ENCODE peak calls at places on chromosomes 16 and 17, in four cellular contexts. J is endodermal cell, F is BE2C, O is WTC11. H is an unnamed sample.

GRCh38 chr17:67093348-67093747 is 49.0 kb downstream of the CACNG1 start:
- DNase-seq in J (no peak), O (no peak), F (no peak), H (no peak)

GRCh38 chr17:19288453-19288852 is 51.3 kb downstream of the EPN2 start:
- DNase-seq in O (peak; percentile 57), F (no peak), J (peak; percentile 89), H (no peak)

GRCh38 chr16:23081675-23082119 is 67.6 kb downstream of the USP31 start:
- DNase-seq in J (no peak), F (no peak), O (no peak), H (no peak)

GRCh38 chr16:85338989-85339388 is 226.7 kb upstream of the CIBAR2 start:
- DNase-seq in J (no peak), F (no peak), O (no peak), H (no peak)

GRCh38 chr17:74288785-74289184 is 14.8 kb downstream of the DNAI2 start:
- DNase-seq in F (no peak), J (no peak), O (no peak), H (no peak)

GRCh38 chr16:89863741-89864391 is 9.5 kb upstream of the TCF25 start:
- DNase-seq in F (no peak), J (no peak), O (no peak), H (no peak)

GRCh38 chr17:15216481-15216880 is 48.6 kb downstream of the PMP22 start:
- DNase-seq in O (no peak), F (no peak), J (no peak), H (no peak)

GRCh38 chr17:65559483-65559801 is 2.0 kb downstream of the AXIN2 start:
- DNase-seq in O (no peak), J (no peak), F (no peak), H (no peak)

GRCh38 chr17:74380086-74380958 is 13.0 kb downstream of the GPR142 start:
- DNase-seq in J (peak; percentile 67), O (no peak), F (no peak), H (no peak)

GRCh38 chr16:89391-90302 is 11.6 kb downstream of the MPG start:
- DNase-seq in F (no peak), O (no peak), J (no peak), H (no peak)

GRCh38 chr17:41544497-41544896 is 16.4 kb upstream of the KRT19 start:
- DNase-seq in F (peak; percentile 85), O (no peak), J (peak; percentile 71), H (no peak)

GRCh38 chr17:57823469-57824401 is 26.1 kb downstream of the MRPS23 start:
- DNase-seq in F (no peak), J (no peak), O (no peak), H (no peak)

GRCh38 chr16:57610611-57611010 is 17.8 kb upstream of the ADGRG1 start:
- DNase-seq in F (no peak), J (peak; percentile 23), O (no peak), H (no peak)

GRCh38 chr16:86806838-86807351 is 228.5 kb downstream of the FOXL1 start:
- DNase-seq in J (peak; percentile 67), F (no peak), O (peak; percentile 48), H (peak; percentile 78)

GRCh38 chr16:5377280-5377898 is 279.8 kb upstream of the EEF2KMT start:
- DNase-seq in O (no peak), J (no peak), F (no peak), H (no peak)

GRCh38 chr17:83056583-83057396 is 22.6 kb upstream of the METRNL start:
- DNase-seq in F (no peak), J (peak; percentile 40), O (no peak), H (no peak)

GRCh38 chr17:4329838-4330237 is 36.6 kb downstream of the UBE2G1 start:
- DNase-seq in J (no peak), F (no peak), O (no peak), H (no peak)

GRCh38 chr17:81064746-81065475 is 30.0 kb downstream of the BAIAP2 start:
- DNase-seq in J (peak; percentile 74), F (no peak), O (no peak), H (no peak)

GRCh38 chr16:57834936-57835335 is 32.6 kb upstream of the KIFC3 start:
- DNase-seq in O (no peak), F (no peak), J (no peak), H (no peak)

DNA sequence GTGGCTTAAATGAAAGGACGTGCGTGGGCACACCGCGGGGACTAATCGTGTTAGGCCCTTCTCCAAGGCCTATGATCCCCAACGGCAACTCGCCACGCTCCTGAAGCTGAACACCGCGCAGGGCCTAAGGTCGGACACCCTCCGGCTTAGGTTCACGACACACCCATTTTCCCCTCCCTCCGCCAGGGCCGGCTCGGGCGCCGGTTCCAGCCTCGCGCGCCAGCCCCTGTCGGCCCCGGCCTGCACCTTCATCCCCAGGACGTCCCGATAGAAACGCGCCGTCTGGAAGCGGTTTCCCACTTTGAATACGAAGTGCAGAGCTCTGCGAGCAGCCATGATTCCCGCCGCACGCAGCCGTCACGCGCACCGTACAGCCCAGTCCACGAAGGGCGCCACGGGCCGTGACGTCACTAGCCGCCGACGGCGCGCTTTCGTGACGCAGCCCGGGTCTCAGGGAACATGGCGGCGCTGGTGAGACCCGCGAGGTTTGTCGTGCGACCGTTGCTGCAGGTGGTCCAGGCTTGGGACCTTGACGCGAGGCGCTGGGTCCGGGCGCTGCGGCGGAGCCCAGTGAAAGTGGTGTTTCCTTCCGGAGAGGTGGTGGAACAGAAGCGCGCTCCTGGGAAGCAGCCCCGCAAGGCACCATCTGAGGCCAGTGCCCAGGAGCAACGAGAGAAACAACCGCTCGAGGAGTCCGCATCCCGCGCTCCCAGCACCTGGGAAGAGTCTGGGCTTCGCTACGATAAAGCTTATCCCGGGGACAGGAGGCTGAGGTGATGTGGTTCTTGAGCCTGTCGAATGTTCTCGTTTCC is at the start of the genes GLOD4 and MRM3:
- DNase-seq in O (peak; percentile 92), F (peak; percentile 81), J (peak; percentile 97), H (peak; percentile 97)
- TF ChIP-seq CTCF in O (no peak), F (no peak), J (peak; percentile 75), H (peak; percentile 56)

GRCh38 chr17:61422869-61423268 is 23.2 kb downstream of the TBX2 start:
- DNase-seq in O (no peak), F (no peak), J (no peak), H (no peak)

GRCh38 chr17:61427567-61427966 is 24.7 kb upstream of the TBX4 start:
- DNase-seq in O (no peak), J (peak; percentile 19), F (no peak), H (no peak)

GRCh38 chr17:61426482-61427304 is 25.5 kb upstream of the TBX4 start:
- DNase-seq in J (peak; percentile 33), O (no peak), F (no peak), H (no peak)

GRCh38 chr17:61423967-61424649 is 24.5 kb downstream of the TBX2 start:
- DNase-seq in F (no peak), O (no peak), J (peak; percentile 28), H (no peak)

DNA sequence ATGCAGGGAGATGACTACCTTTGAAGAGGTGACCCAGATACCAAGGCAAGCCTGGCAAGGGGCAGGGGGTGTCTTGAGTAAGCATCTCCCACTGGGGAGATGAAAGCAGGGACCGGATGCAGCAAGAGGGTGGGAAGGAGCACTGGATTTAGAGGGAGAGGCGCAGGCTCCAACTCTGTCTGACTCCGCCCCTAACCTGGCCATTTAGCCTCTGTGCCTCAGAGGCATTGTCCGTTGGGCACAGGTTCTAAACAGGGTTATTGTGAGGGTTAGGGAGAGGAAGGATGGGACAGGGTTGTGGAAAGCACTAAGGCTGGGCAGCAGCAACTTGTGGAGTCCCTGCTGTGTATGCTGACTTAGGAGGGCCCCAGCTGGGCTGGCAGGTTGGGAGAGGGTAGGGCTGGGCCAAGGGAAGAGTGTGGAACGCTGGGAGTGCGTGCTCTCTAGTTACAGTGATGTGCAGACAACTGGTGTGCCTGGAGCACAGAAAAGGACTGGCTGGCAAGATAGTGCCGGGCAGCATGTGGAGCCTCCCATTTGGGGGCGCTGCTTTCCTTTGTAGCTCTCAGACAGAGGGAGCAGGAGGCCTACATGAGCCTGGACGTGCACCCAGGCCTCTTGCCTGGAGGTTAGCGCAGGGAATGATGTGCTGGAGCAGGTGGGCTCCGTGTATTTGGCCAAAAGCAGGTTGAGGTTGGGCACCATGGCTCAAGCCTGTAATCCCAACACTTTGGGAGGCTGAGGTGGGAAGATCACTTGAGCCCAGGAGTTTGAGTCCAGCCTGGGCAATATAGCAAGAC is 26.2 kb downstream of the TBX2 start:
- DNase-seq in J (peak; percentile 90), O (peak; percentile 71), F (peak; percentile 48), H (no peak)
- TF ChIP-seq CTCF in J (peak; percentile 68), O (no peak), F (peak; percentile 47), H (no peak)

DNA sequence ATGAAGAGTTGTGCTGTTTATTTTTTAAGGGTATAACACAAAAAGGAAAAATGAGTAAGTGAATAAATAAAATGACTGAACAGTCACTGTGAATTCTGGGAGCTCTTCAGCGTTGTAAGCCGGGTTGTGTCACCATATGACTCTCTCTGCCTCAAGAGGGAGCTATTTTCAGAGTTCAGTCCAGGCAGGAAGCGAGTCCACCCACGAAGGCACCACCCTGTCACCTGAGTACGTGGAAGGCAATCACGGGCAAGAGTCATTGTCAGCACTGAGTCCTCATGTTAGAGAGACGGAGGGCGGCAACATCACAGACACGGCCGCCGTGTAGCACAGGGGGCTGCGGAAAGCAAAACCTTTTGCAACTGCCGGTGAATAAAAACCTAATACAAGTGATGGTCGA is 227.6 kb downstream of the UTP18 start:
- DNase-seq in J (peak; percentile 84), O (peak; percentile 33), F (peak; percentile 31), H (no peak)
- TF ChIP-seq CTCF in J (peak; percentile 78), O (no peak), F (peak; percentile 68), H (peak; percentile 58)

GRCh38 chr17:45649796-45650195 is 134.3 kb upstream of the CRHR1 start:
- DNase-seq in J (no peak), O (no peak), F (no peak), H (no peak)

GRCh38 chr17:45656527-45657181 is 127.5 kb upstream of the CRHR1 start:
- DNase-seq in F (no peak), J (no peak), O (no peak), H (no peak)

GRCh38 chr17:45650601-45651000 is 133.5 kb upstream of the CRHR1 start:
- DNase-seq in J (no peak), O (no peak), F (no peak), H (no peak)

GRCh38 chr17:45651145-45651713 is 132.9 kb upstream of the CRHR1 start:
- DNase-seq in F (no peak), O (no peak), J (no peak), H (no peak)

DNA sequence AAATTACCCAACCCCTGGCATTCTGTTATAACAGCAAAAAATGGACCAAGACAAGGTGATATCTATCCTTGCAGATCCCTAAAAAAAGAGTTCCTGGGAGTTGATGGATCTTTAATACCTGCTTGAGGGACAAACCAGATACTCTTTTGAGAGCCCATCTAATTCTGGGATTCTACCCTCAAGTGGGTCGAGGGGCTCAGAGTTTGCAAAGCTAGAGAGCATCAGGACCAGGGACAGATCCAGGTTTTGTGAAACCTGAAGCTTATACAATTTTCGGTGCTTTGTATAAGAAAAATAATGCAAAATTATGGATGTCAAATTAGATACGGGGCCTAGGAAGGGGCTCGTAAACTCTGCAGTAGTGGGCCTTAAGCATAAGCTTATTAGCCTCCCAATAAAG is 130.5 kb upstream of the CRHR1 start:
- DNase-seq in F (no peak), J (no peak), O (no peak), H (no peak)
- TF ChIP-seq CTCF in F (no peak), J (no peak), O (no peak), H (no peak)

H was measured in type B pancreatic cell.